ENCODE peak calls at places on chromosomes 16 and 17, in seven cellular contexts. One of them, this sample, is unnamed.

GRCh38 chr16:626787-627457 is 3.9 kb upstream of the WFIKKN1 start:
- DNase-seq in nucleus accumbens: no peak
- DNase-seq in pancreas: no peak
- DNase-seq in RCC 7860: peak; percentile 98
- DNase-seq in stimulated activated CD8-positive, alpha-beta memory T cell treated with anti-CD3 and anti-CD28 coated beads, Interleukin-4, amount 100 ng/mL, for 1 hour: no peak
- DNase-seq in GM19239: no peak
- DNase-seq in stimulated activated naive B cell treated with anti-CD40 and anti-IgM and Interleukin-4, amounts not matched to agents 10 μg/mL and 1 μg/mL and 100 μg/mL, for 72 hours: no peak
- DNase-seq in this sample: no peak

GRCh38 chr16:56795011-56795410 is 65.1 kb downstream of the NUP93 start:
- DNase-seq in nucleus accumbens: no peak
- DNase-seq in pancreas: no peak
- DNase-seq in RCC 7860: peak; percentile 67
- DNase-seq in stimulated activated CD8-positive, alpha-beta memory T cell treated with anti-CD3 and anti-CD28 coated beads, Interleukin-4, amount 100 ng/mL, for 1 hour: no peak
- DNase-seq in GM19239: no peak
- DNase-seq in stimulated activated naive B cell treated with anti-CD40 and anti-IgM and Interleukin-4, amounts not matched to agents 10 μg/mL and 1 μg/mL and 100 μg/mL, for 72 hours: no peak
- DNase-seq in this sample: no peak

GRCh38 chr16:90054554-90054953 is 22.6 kb downstream of the PRDM7 start:
- DNase-seq in nucleus accumbens: no peak
- DNase-seq in pancreas: no peak
- DNase-seq in RCC 7860: no peak
- DNase-seq in stimulated activated CD8-positive, alpha-beta memory T cell treated with anti-CD3 and anti-CD28 coated beads, Interleukin-4, amount 100 ng/mL, for 1 hour: no peak
- DNase-seq in GM19239: no peak
- DNase-seq in stimulated activated naive B cell treated with anti-CD40 and anti-IgM and Interleukin-4, amounts not matched to agents 10 μg/mL and 1 μg/mL and 100 μg/mL, for 72 hours: no peak
- DNase-seq in this sample: no peak

GRCh38 chr17:50638572-50638850 is 3.8 kb downstream of the ABCC3 start:
- DNase-seq in nucleus accumbens: no peak
- DNase-seq in pancreas: no peak
- DNase-seq in RCC 7860: no peak
- DNase-seq in stimulated activated CD8-positive, alpha-beta memory T cell treated with anti-CD3 and anti-CD28 coated beads, Interleukin-4, amount 100 ng/mL, for 1 hour: no peak
- DNase-seq in GM19239: no peak
- DNase-seq in stimulated activated naive B cell treated with anti-CD40 and anti-IgM and Interleukin-4, amounts not matched to agents 10 μg/mL and 1 μg/mL and 100 μg/mL, for 72 hours: no peak
- DNase-seq in this sample: no peak

GRCh38 chr16:56011808-56012478 is 136.8 kb upstream of the CES5A start:
- DNase-seq in nucleus accumbens: no peak
- DNase-seq in pancreas: no peak
- DNase-seq in RCC 7860: no peak
- DNase-seq in stimulated activated CD8-positive, alpha-beta memory T cell treated with anti-CD3 and anti-CD28 coated beads, Interleukin-4, amount 100 ng/mL, for 1 hour: no peak
- DNase-seq in GM19239: no peak
- DNase-seq in stimulated activated naive B cell treated with anti-CD40 and anti-IgM and Interleukin-4, amounts not matched to agents 10 μg/mL and 1 μg/mL and 100 μg/mL, for 72 hours: no peak
- DNase-seq in this sample: no peak

GRCh38 chr17:79695293-79696158 is 35.2 kb upstream of the ENPP7 start:
- DNase-seq in nucleus accumbens: no peak
- DNase-seq in pancreas: no peak
- DNase-seq in RCC 7860: no peak
- DNase-seq in stimulated activated CD8-positive, alpha-beta memory T cell treated with anti-CD3 and anti-CD28 coated beads, Interleukin-4, amount 100 ng/mL, for 1 hour: no peak
- DNase-seq in GM19239: no peak
- DNase-seq in stimulated activated naive B cell treated with anti-CD40 and anti-IgM and Interleukin-4, amounts not matched to agents 10 μg/mL and 1 μg/mL and 100 μg/mL, for 72 hours: no peak
- DNase-seq in this sample: no peak

GRCh38 chr16:57590654-57591085 is 37.8 kb upstream of the ADGRG1 start:
- DNase-seq in nucleus accumbens: no peak
- DNase-seq in pancreas: peak; percentile 12
- DNase-seq in RCC 7860: peak; percentile 41
- DNase-seq in stimulated activated CD8-positive, alpha-beta memory T cell treated with anti-CD3 and anti-CD28 coated beads, Interleukin-4, amount 100 ng/mL, for 1 hour: no peak
- DNase-seq in GM19239: no peak
- DNase-seq in stimulated activated naive B cell treated with anti-CD40 and anti-IgM and Interleukin-4, amounts not matched to agents 10 μg/mL and 1 μg/mL and 100 μg/mL, for 72 hours: no peak
- DNase-seq in this sample: no peak

GRCh38 chr16:21985524-21985923 is 15.4 kb downstream of the PDZD9 start:
- DNase-seq in nucleus accumbens: no peak
- DNase-seq in pancreas: no peak
- DNase-seq in RCC 7860: no peak
- DNase-seq in stimulated activated CD8-positive, alpha-beta memory T cell treated with anti-CD3 and anti-CD28 coated beads, Interleukin-4, amount 100 ng/mL, for 1 hour: no peak
- DNase-seq in GM19239: no peak
- DNase-seq in stimulated activated naive B cell treated with anti-CD40 and anti-IgM and Interleukin-4, amounts not matched to agents 10 μg/mL and 1 μg/mL and 100 μg/mL, for 72 hours: no peak
- DNase-seq in this sample: no peak

This sample was measured in amygdala.